ENCODE peak calls at places on chromosome 12, in four cellular contexts. Y is left cardiac atrium, N is H1, K is NCI-H2081 treated with DMSO at 0.1 percent for 48 hours. F is an unnamed sample.

GRCh38 chr12:124518051-124518932 is 49.1 kb downstream of the NCOR2 start:
- DNase-seq in Y (peak; percentile 98), N (no peak), K (peak; percentile 97), F (no peak)

GRCh38 chr12:32983968-32984367 is 87.4 kb upstream of the PKP2 start:
- DNase-seq in Y (no peak), N (peak; percentile 17), K (no peak), F (no peak)

GRCh38 chr12:47799357-47799955 is 20.2 kb downstream of the HDAC7 start:
- DNase-seq in Y (peak; percentile 68), N (no peak), K (no peak), F (no peak)

GRCh38 chr12:77294016-77294415 is 228.6 kb upstream of the E2F7 start:
- DNase-seq in Y (no peak), N (no peak), K (no peak), F (no peak)

GRCh38 chr12:47999816-48000215 is 4.5 kb downstream of the COL2A1 start:
- DNase-seq in Y (no peak), N (no peak), K (no peak), F (no peak)

GRCh38 chr12:52156757-52157565 is 34.9 kb downstream of the KRT80 start:
- DNase-seq in Y (peak; percentile 75), N (no peak), K (no peak), F (peak; percentile 69)

GRCh38 chr12:104171785-104172563 is 34.0 kb upstream of the NFYB start:
- DNase-seq in Y (no peak), N (peak; percentile 9), K (no peak), F (no peak)

GRCh38 chr12:57243521-57244305 is 7.3 kb downstream of the STAC3 start:
- DNase-seq in Y (peak; percentile 84), N (no peak), K (peak; percentile 32), F (peak; percentile 72)

GRCh38 chr12:337039-337438 is 52.1 kb downstream of the KDM5A start:
- DNase-seq in Y (no peak), N (no peak), K (no peak), F (no peak)

GRCh38 chr12:89414851-89415250 is 62.5 kb upstream of the DUSP6 start:
- DNase-seq in Y (no peak), N (no peak), K (no peak), F (no peak)

GRCh38 chr12:42588981-42589464 is 523 bp downstream of the PRICKLE1 start:
- DNase-seq in Y (peak; percentile 57), N (no peak), K (no peak), F (no peak)

GRCh38 chr12:56528836-56529235 is 7.2 kb downstream of the RBMS2 start:
- DNase-seq in Y (no peak), N (no peak), K (no peak), F (no peak)

GRCh38 chr12:14422516-14423230 is 57.2 kb downstream of the ATF7IP start:
- DNase-seq in Y (no peak), N (no peak), K (no peak), F (no peak)

GRCh38 chr12:66596189-66596588 is 82.7 kb downstream of the GRIP1 start:
- DNase-seq in Y (no peak), N (no peak), K (no peak), F (no peak)

GRCh38 chr12:111773801-111774551 is 7.2 kb downstream of the ALDH2 start:
- DNase-seq in Y (peak; percentile 82), N (no peak), K (no peak), F (no peak)

GRCh38 chr12:46354111-46354798 is 18.3 kb downstream of the SLC38A2 start:
- DNase-seq in Y (no peak), N (no peak), K (no peak), F (no peak)

GRCh38 chr12:13981296-13981962 is at the start of gene GRIN2B:
- DNase-seq in Y (no peak), N (no peak), K (no peak), F (peak; percentile 5)

GRCh38 chr12:71282020-71282419 is 124.2 kb upstream of the TSPAN8 start:
- DNase-seq in Y (no peak), N (no peak), K (no peak), F (no peak)

GRCh38 chr12:84911331-84912190 is 1.0 kb downstream of the SLC6A15 start:
- DNase-seq in Y (no peak), N (peak; percentile 67), K (peak; percentile 36), F (peak; percentile 1)

GRCh38 chr12:15928345-15928744 is 17.2 kb downstream of the DERA start:
- DNase-seq in Y (no peak), N (no peak), K (no peak), F (no peak)

GRCh38 chr12:30701056-30701455 is 5.4 kb upstream of the IPO8 start:
- DNase-seq in Y (no peak), N (no peak), K (no peak), F (no peak)

GRCh38 chr12:52209321-52209720 is 17.5 kb upstream of the KRT80 start:
- DNase-seq in Y (peak; percentile 11), N (no peak), K (no peak), F (no peak)

GRCh38 chr12:94649349-94650142 is 811 bp downstream of the TMCC3 start:
- DNase-seq in Y (peak; percentile 62), N (no peak), K (no peak), F (peak; percentile 45)

GRCh38 chr12:3962661-3963483 is 89.7 kb upstream of the PARP11 start:
- DNase-seq in Y (peak; percentile 23), N (no peak), K (no peak), F (no peak)

GRCh38 chr12:62860501-62861156 is 74.3 kb downstream of the PPM1H start:
- DNase-seq in Y (no peak), N (no peak), K (no peak), F (no peak)

GRCh38 chr12:132366341-132366861 is 37.0 kb upstream of the GALNT9 start:
- DNase-seq in Y (peak; percentile 11), N (no peak), K (no peak), F (no peak)

GRCh38 chr12:47602330-47602729 is 103.5 kb downstream of the RPAP3 start:
- DNase-seq in Y (no peak), N (no peak), K (no peak), F (no peak)

GRCh38 chr12:122147514-122148290 is 26.3 kb downstream of the IL31 start:
- DNase-seq in Y (no peak), N (no peak), K (no peak), F (no peak)

GRCh38 chr12:77231548-77231947 is 166.2 kb upstream of the E2F7 start:
- DNase-seq in Y (peak; percentile 86), N (no peak), K (no peak), F (no peak)

GRCh38 chr12:132074216-132074615 is 69.9 kb downstream of the DDX51 start:
- DNase-seq in Y (no peak), N (no peak), K (no peak), F (no peak)

GRCh38 chr12:128789356-128789929 is 34.3 kb downstream of the SLC15A4 start:
- DNase-seq in Y (no peak), N (no peak), K (no peak), F (no peak)

GRCh38 chr12:83084516-83085234 is 398.0 kb downstream of the TMTC2 start:
- DNase-seq in Y (no peak), N (no peak), K (no peak), F (no peak)

GRCh38 chr12:89621511-89621910 is 87.1 kb downstream of the ATP2B1 start:
- DNase-seq in Y (no peak), N (no peak), K (no peak), F (no peak)

GRCh38 chr12:56644654-56645053 is 1.1 kb downstream of the ATP5F1B start:
- DNase-seq in Y (no peak), N (no peak), K (no peak), F (no peak)

GRCh38 chr12:74412607-74413230 is 124.9 kb upstream of the ATXN7L3B start:
- DNase-seq in Y (no peak), N (no peak), K (no peak), F (no peak)

GRCh38 chr12:24929953-24930352 is 18.9 kb downstream of the BCAT1 start:
- DNase-seq in Y (no peak), N (no peak), K (no peak), F (no peak)

GRCh38 chr12:31612819-31613218 is 21.9 kb upstream of the DENND5B start:
- DNase-seq in Y (no peak), N (no peak), K (no peak), F (no peak)

GRCh38 chr12:118033902-118034301 is 17.4 kb downstream of the RFC5 start:
- DNase-seq in Y (no peak), N (no peak), K (no peak), F (no peak)

F was measured in GM12892.